ENCODE peak calls at places on chromosomes 7 and 10, in six cellular contexts. F is T follicular helper cell; Z is dermis microvascular lymphatic vessel endothelial cell; R is hepatocyte; A is activated CD8-positive, alpha-beta T cell treated with anti-CD3 and anti-CD28 coated beads for 36 hours; P is heart left ventricle. Q is an unnamed sample.

GRCh38 chr10:62047960-62048383 is 146.5 kb downstream of the ARID5B start:
- DNase-seq in R (peak; percentile 30), P (no peak), F (no peak), Z (peak; percentile 70), A (peak; percentile 82), Q (no peak)

GRCh38 chr7:106285801-106286492 is 1.2 kb upstream of the NAMPT start:
- DNase-seq in A (peak; percentile 78), Z (no peak), R (no peak), P (no peak), F (no peak), Q (no peak)

GRCh38 chr10:131216681-131217230 is 94.8 kb downstream of the TCERG1L start:
- DNase-seq in Z (no peak), A (no peak), P (no peak), R (no peak), F (no peak), Q (no peak)

GRCh38 chr10:79394631-79395030 is 47.4 kb downstream of the PPIF start:
- DNase-seq in A (no peak), F (no peak), P (peak; percentile 23), Z (no peak), R (no peak), Q (no peak)

GRCh38 chr7:66330961-66331360 is 125.8 kb downstream of the TPST1 start:
- DNase-seq in F (no peak), R (peak; percentile 16), Z (no peak), P (peak; percentile 86), A (no peak), Q (peak; percentile 17)

GRCh38 chr10:21675157-21675796 is 141.2 kb downstream of the MLLT10 start:
- DNase-seq in P (no peak), Z (peak; percentile 25), R (peak; percentile 21), F (no peak), A (peak; percentile 55), Q (no peak)

GRCh38 chr7:140506788-140507464 is 27.6 kb upstream of the MKRN1 start:
- DNase-seq in Z (no peak), A (no peak), F (no peak), P (peak; percentile 83), R (peak; percentile 71), Q (peak; percentile 22)

GRCh38 chr7:157347217-157347904 is 10.6 kb downstream of the DNAJB6 start:
- DNase-seq in R (peak; percentile 34), Z (no peak), F (no peak), A (peak; percentile 56), P (peak; percentile 42), Q (peak; percentile 40)

GRCh38 chr7:144035385-144035784 is 13.4 kb upstream of the OR2A5 start:
- DNase-seq in F (no peak), Z (no peak), A (no peak), R (no peak), P (no peak), Q (no peak)

GRCh38 chr7:116328161-116328560 is 117.8 kb downstream of the TES start:
- DNase-seq in A (no peak), F (no peak), P (no peak), R (no peak), Z (no peak), Q (no peak)

GRCh38 chr7:97015787-97016391 is 8.7 kb downstream of the DLX5 start:
- DNase-seq in Z (no peak), P (no peak), F (no peak), A (no peak), R (no peak), Q (no peak)

GRCh38 chr7:128852537-128853254 is 10.0 kb upstream of the ATP6V1F start:
- DNase-seq in Z (no peak), F (no peak), R (no peak), A (no peak), P (no peak), Q (no peak)

GRCh38 chr7:28956608-28957063 is 1.5 kb downstream of the TRIL start:
- DNase-seq in A (peak; percentile 38), P (peak; percentile 75), F (no peak), Z (peak; percentile 60), R (peak; percentile 80), Q (peak; percentile 51)

GRCh38 chr10:111973826-111974225 is 209.7 kb downstream of the GPAM start:
- DNase-seq in P (no peak), R (no peak), A (no peak), Z (no peak), F (no peak), Q (no peak)

GRCh38 chr10:95196053-95196452 is 2.0 kb downstream of the ACSM6 start:
- DNase-seq in A (no peak), Z (no peak), P (no peak), R (no peak), F (no peak), Q (no peak)

GRCh38 chr10:19817251-19818046 is 1.2 kb downstream of the PLXDC2 start:
- DNase-seq in P (peak; percentile 31), Z (no peak), A (peak; percentile 2), R (peak; percentile 54), F (no peak), Q (peak; percentile 25)

GRCh38 chr10:7046615-7047014 is 364.2 kb downstream of the SFMBT2 start:
- DNase-seq in R (no peak), F (no peak), Z (no peak), P (no peak), A (no peak), Q (no peak)

GRCh38 chr10:127150136-127150535 is 46.3 kb downstream of the INSYN2A start:
- DNase-seq in P (no peak), F (no peak), A (no peak), R (no peak), Z (no peak), Q (no peak)

Q was measured in mucosa of gallbladder.